ENCODE peak calls at places on chromosome 1, in four cellular contexts. O, H, D and K are unnamed samples. For H3K27me3, the result is how much of the 10 kb centered on the place peaks cover.

GRCh38 chr1:44994306-44994898 is 8.0 kb upstream of the EIF2B3 start:
- DNase-seq in O (no peak), H (no peak), D (no peak), K (no peak)

GRCh38 chr1:31714442-31715096 is 10.8 kb upstream of the COL16A1 start:
- DNase-seq in H (peak), D (peak), O (peak), K (peak)

GRCh38 chr1:211133393-211133840 is 531 bp downstream of the KCNH1 start:
- DNase-seq in H (peak), O (no peak), D (peak), K (peak)

GRCh38 chr1:216325336-216325735 is 97.9 kb downstream of the USH2A start:
- DNase-seq in H (no peak), O (no peak), D (no peak), K (no peak)

GRCh38 chr1:30111431-30111830 is 612.0 kb downstream of the MATN1 start:
- DNase-seq in O (peak), H (peak), D (peak), K (peak)

GRCh38 chr1:108708726-108709660 is 3.7 kb upstream of the FNDC7 start:
- DNase-seq in O (no peak), D (no peak), H (no peak), K (peak)

GRCh38 chr1:87887095-87887494 is 558.4 kb downstream of the LMO4 start:
- DNase-seq in H (no peak), O (no peak), D (no peak), K (no peak)

GRCh38 chr1:226629896-226630550 is 81.5 kb downstream of the STUM start:
- DNase-seq in O (no peak), D (no peak), H (no peak), K (no peak)

GRCh38 chr1:231931846-231932454 is 305.4 kb downstream of the DISC1 start:
- DNase-seq in H (no peak), D (no peak), O (peak), K (no peak)

GRCh38 chr1:1024421-1025415 is 4.8 kb downstream of the AGRN start:
- DNase-seq in H (no peak), D (peak), O (no peak), K (peak)

GRCh38 chr1:168498159-168498609 is 45.6 kb downstream of the XCL2 start:
- DNase-seq in O (no peak), H (peak), D (peak), K (no peak)

GRCh38 chr1:98104285-98104684 is 183.5 kb upstream of the DPYD start:
- DNase-seq in O (no peak), D (no peak), H (peak), K (no peak)

GRCh38 chr1:10378071-10378841 is 20.6 kb upstream of the PGD start:
- DNase-seq in H (peak), O (no peak), D (peak), K (no peak)

DNA sequence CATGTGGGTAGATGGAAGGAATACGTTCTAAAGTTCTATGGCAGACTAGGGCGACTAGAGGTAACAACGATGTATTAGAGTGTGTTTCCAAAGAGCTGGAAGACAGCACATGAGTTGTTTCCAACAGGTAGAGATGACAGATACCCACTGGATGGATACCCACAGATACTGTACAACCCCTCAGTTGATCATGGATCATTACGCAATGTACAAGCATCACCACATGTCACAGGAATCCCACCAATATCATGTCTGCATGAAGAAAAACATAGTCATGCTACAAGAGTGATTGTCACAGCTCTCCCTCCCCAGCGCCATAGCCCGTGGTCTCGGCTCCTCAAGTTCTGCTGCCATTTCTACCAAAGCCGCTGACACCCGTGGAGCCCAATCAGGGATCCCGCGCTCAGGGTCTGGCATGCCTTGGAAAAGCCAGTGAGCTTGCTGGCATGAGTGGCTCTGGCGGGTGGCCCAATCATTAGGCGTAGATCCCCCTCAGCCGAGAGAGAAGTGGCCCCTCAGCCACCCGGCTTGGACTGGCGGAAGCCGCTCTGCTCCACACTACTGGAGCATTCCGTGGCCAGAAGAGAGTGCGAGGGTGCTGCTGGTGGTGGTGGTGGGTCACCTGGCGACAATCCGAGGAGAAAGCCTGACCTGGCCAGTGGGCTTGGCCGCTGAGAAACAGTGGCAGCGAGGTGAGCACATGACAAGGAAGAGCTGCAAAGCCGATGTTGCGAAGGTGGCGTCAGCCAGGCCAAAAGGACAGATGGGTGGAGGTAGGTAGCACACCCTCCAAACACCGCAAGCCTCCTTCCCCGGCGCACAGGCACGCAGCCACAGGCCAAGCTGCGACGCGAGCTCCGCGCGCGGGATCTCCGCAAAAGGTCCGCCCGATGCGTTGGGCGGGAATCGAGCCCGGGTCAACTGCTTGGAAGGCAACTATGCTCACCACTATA is 65.7 kb upstream of the FCGR2A start:
- DNase-seq in H (peak), O (no peak), D (peak), K (no peak)
- TF ChIP-seq EZH2 in H (no peak), O (no peak), D (no peak), K (peak)

GRCh38 chr1:114586513-114587047 is 5.2 kb upstream of the BCAS2 start:
- DNase-seq in D (no peak), O (no peak), H (no peak), K (no peak)

GRCh38 chr1:114581335-114582287 is at the start of gene BCAS2:
- DNase-seq in D (peak), O (peak), H (peak), K (peak)

GRCh38 chr1:114588196-114588689 is 6.8 kb upstream of the BCAS2 start:
- DNase-seq in H (no peak), D (no peak), O (no peak), K (no peak)

GRCh38 chr1:114587203-114587991 is 6.0 kb upstream of the BCAS2 start:
- DNase-seq in H (no peak), O (no peak), D (no peak), K (no peak)

DNA sequence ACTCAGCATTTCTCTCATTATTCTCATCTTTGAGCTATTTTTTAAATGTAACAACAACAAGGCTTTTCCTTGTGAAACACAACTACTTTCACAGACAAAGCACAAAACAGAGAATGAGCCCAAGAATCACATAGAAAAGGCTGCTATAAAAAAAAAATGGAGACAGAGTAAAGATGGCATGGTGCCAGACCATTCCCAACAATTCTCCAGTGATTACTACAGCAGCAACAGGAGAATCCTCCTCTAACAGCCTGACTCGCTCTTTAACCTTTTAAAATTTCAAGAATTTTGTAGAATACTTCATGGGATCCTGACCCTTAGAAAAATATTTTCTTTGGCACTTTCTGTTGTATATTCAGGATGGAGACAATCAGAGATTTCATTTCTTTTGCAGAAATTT is 3.8 kb upstream of the BCAS2 start:
- DNase-seq in H (peak), D (no peak), O (no peak), K (no peak)
- H3K27me3 ChIP-seq in H (under half), D (under half), O (under half), K (under half)

GRCh38 chr1:78691995-78692747 is 42.5 kb downstream of the IFI44 start:
- DNase-seq in O (no peak), D (no peak), H (peak), K (no peak)

GRCh38 chr1:78687315-78687714 is 37.7 kb downstream of the IFI44 start:
- DNase-seq in H (no peak), D (no peak), O (no peak), K (no peak)

GRCh38 chr1:78687914-78688313 is 38.3 kb downstream of the IFI44 start:
- DNase-seq in D (no peak), O (no peak), H (peak), K (no peak)

GRCh38 chr1:78690516-78690915 is 40.9 kb downstream of the IFI44 start:
- DNase-seq in H (no peak), O (no peak), D (no peak), K (no peak)

GRCh38 chr1:78688701-78689100 is 39.1 kb downstream of the IFI44 start:
- DNase-seq in D (no peak), H (peak), O (no peak), K (no peak)
- TF ChIP-seq EZH2phosphoT487 in D (no peak), H (no peak), O (no peak), K (no peak)

GRCh38 chr1:205041998-205042910 is 758 bp upstream of the CNTN2 start:
- DNase-seq in D (no peak), H (no peak), O (no peak), K (no peak)
- TF ChIP-seq EZH2 in D (no peak), H (peak), O (peak), K (no peak)